ENCODE peak calls at places on chromosomes 16 and 17, in seven cellular contexts. S is activated CD8-positive, alpha-beta memory T cell treated with anti-CD3 and anti-CD28 coated beads for 4 hours; J is BE2C; Q is T-helper 9 cell; F is Panc1; X is WTC11; L is right lobe of liver. N is an unnamed sample.

GRCh38 chr17:36932383-36933173 is 4.7 kb upstream of the LHX1 start:
- DNase-seq in Q (no peak), J (no peak), X (no peak), L (no peak), F (no peak), S (no peak), N (no peak)

GRCh38 chr17:70563301-70563820 is 394.0 kb downstream of the KCNJ2 start:
- DNase-seq in L (no peak), F (no peak), Q (no peak), S (no peak), J (no peak), X (no peak), N (no peak)

GRCh38 chr17:48747445-48748363 is 19.2 kb upstream of the HOXB13 start:
- DNase-seq in Q (no peak), L (no peak), J (no peak), S (no peak), X (peak; percentile 60), F (no peak), N (no peak)

GRCh38 chr16:4081035-4081434 is 35.2 kb downstream of the ADCY9 start:
- DNase-seq in X (no peak), L (no peak), J (no peak), Q (no peak), F (no peak), S (no peak), N (no peak)

GRCh38 chr16:55534773-55535172 is 25.9 kb downstream of the LPCAT2 start:
- DNase-seq in J (no peak), F (no peak), S (no peak), Q (no peak), L (no peak), X (no peak), N (no peak)

GRCh38 chr16:8199390-8199789 is 390.9 kb downstream of the TMEM114 start:
- DNase-seq in S (no peak), J (no peak), X (no peak), L (no peak), F (no peak), Q (no peak), N (no peak)

GRCh38 chr17:56708670-56709410 is 115.3 kb downstream of the NOG start:
- DNase-seq in Q (no peak), S (no peak), X (no peak), F (no peak), J (no peak), L (no peak), N (no peak)

GRCh38 chr16:79598341-79599181 is 2.0 kb downstream of the MAF start:
- DNase-seq in X (peak; percentile 60), S (no peak), F (no peak), Q (peak; percentile 17), J (no peak), L (peak; percentile 70), N (no peak)

GRCh38 chr16:4800290-4801041 is 2.0 kb downstream of the ROGDI start:
- DNase-seq in L (peak; percentile 71), X (no peak), S (no peak), J (peak; percentile 91), F (no peak), Q (no peak), N (no peak)

GRCh38 chr17:55454906-55455474 is 33.4 kb upstream of the MMD start:
- DNase-seq in X (no peak), Q (no peak), L (no peak), F (peak; percentile 28), J (no peak), S (no peak), N (no peak)

GRCh38 chr16:82657239-82657638 is 30.5 kb downstream of the CDH13 start:
- DNase-seq in Q (no peak), S (no peak), F (no peak), L (no peak), X (no peak), J (no peak), N (no peak)

GRCh38 chr16:680967-681745 is 946 bp downstream of the STUB1 start:
- DNase-seq in Q (no peak), S (no peak), X (no peak), F (no peak), J (peak; percentile 50), L (peak; percentile 75), N (no peak)

GRCh38 chr17:8846768-8847211 is 20.7 kb downstream of the PIK3R6 start:
- DNase-seq in L (no peak), S (no peak), Q (no peak), J (no peak), F (no peak), X (no peak), N (no peak)

GRCh38 chr17:72193395-72194106 is 72.7 kb downstream of the SOX9 start:
- DNase-seq in F (no peak), Q (no peak), J (no peak), L (no peak), X (no peak), S (no peak), N (no peak)

GRCh38 chr17:61461586-61461966 is 9.4 kb downstream of the TBX4 start:
- DNase-seq in J (no peak), Q (no peak), L (no peak), X (no peak), S (no peak), F (no peak), N (no peak)

GRCh38 chr17:62627904-62628603 is 584 bp downstream of the MRC2 start:
- DNase-seq in F (no peak), J (peak; percentile 55), X (no peak), Q (no peak), L (no peak), S (peak; percentile 43), N (no peak)

GRCh38 chr17:64002658-64003525 is 4.7 kb downstream of the PRR29 start:
- DNase-seq in J (no peak), L (no peak), S (no peak), F (no peak), X (no peak), Q (no peak), N (no peak)

GRCh38 chr17:76529224-76529642 is 8.3 kb downstream of the CYGB start:
- DNase-seq in S (no peak), L (no peak), J (peak; percentile 71), X (no peak), F (no peak), Q (no peak), N (no peak)

GRCh38 chr17:59757881-59758385 is 50.5 kb downstream of the VMP1 start:
- DNase-seq in S (no peak), X (no peak), F (no peak), L (no peak), J (no peak), Q (no peak), N (no peak)

GRCh38 chr16:68445458-68445857 is 2.9 kb downstream of the SMPD3 start:
- DNase-seq in L (no peak), Q (no peak), X (peak; percentile 82), J (peak; percentile 83), S (no peak), F (peak; percentile 27), N (peak; percentile 44)

GRCh38 chr17:80859004-80859941 is 132.4 kb upstream of the CHMP6 start:
- DNase-seq in X (no peak), Q (no peak), L (peak; percentile 74), J (peak; percentile 66), F (no peak), S (no peak), N (peak; percentile 64)

GRCh38 chr17:59796785-59797205 is 89.3 kb downstream of the VMP1 start:
- DNase-seq in L (no peak), J (no peak), F (no peak), Q (no peak), X (no peak), S (no peak), N (no peak)

GRCh38 chr17:70808596-70808995 is 639.3 kb downstream of the KCNJ2 start:
- DNase-seq in L (no peak), S (no peak), X (no peak), J (peak; percentile 8), F (no peak), Q (no peak), N (no peak)

GRCh38 chr16:86991679-86992078 is 325.5 kb downstream of the C16orf95 start:
- DNase-seq in S (no peak), L (no peak), X (no peak), J (no peak), Q (no peak), F (no peak), N (no peak)

N was measured in keratinocyte.